ENCODE peak calls at places on chromosomes 2 and 18, in eight cellular contexts. B, Q, H, G, X, U, S and Y are unnamed samples.

GRCh38 chr2:3432067-3432466 is 52.6 kb downstream of the TRAPPC12 start:
- DNase-seq in B (no peak), Q (no peak), H (no peak), G (no peak), X (no peak), U (no peak), S (peak; percentile 83), Y (no peak)

GRCh38 chr2:161312996-161313395 is 4.8 kb downstream of the PSMD14 start:
- DNase-seq in B (no peak), Q (no peak), H (no peak), G (peak; percentile 58), X (no peak), U (no peak), S (no peak), Y (no peak)

GRCh38 chr2:5121677-5122076 is 570.5 kb upstream of the SOX11 start:
- DNase-seq in B (no peak), Q (peak; percentile 42), H (no peak), G (no peak), X (no peak), U (no peak), S (no peak), Y (no peak)

GRCh38 chr18:26071725-26072124 is 18.7 kb downstream of the SS18 start:
- DNase-seq in B (no peak), Q (no peak), H (no peak), G (no peak), X (no peak), U (no peak), S (no peak), Y (no peak)

GRCh38 chr2:170530284-170530745 is 184.8 kb upstream of the SP5 start:
- DNase-seq in B (peak; percentile 79), Q (no peak), H (peak; percentile 93), G (no peak), X (peak; percentile 77), U (no peak), S (peak; percentile 46), Y (peak; percentile 80)

GRCh38 chr2:121142452-121142851 is 142.6 kb downstream of the TFCP2L1 start:
- DNase-seq in B (no peak), Q (no peak), H (no peak), G (no peak), X (peak; percentile 32), U (no peak), S (no peak), Y (no peak)

GRCh38 chr2:234496442-234496834 is 443 bp downstream of the ARL4C start:
- DNase-seq in B (peak; percentile 44), Q (no peak), H (peak; percentile 55), G (no peak), X (peak; percentile 84), U (peak; percentile 28), S (peak; percentile 11), Y (no peak)

GRCh38 chr2:113225505-113226259 is 51.9 kb downstream of the PSD4 start:
- DNase-seq in B (no peak), Q (no peak), H (no peak), G (peak; percentile 49), X (peak; percentile 90), U (no peak), S (peak; percentile 68), Y (no peak)

GRCh38 chr2:134436706-134437105 is 182.8 kb downstream of the MGAT5 start:
- DNase-seq in B (no peak), Q (no peak), H (no peak), G (no peak), X (no peak), U (no peak), S (no peak), Y (no peak)

GRCh38 chr2:109353806-109354745 is 225.1 kb downstream of the SH3RF3 start:
- DNase-seq in B (no peak), Q (no peak), H (no peak), G (no peak), X (no peak), U (no peak), S (no peak), Y (no peak)

GRCh38 chr2:95013726-95014125 is 11.8 kb upstream of the MAL start:
- DNase-seq in B (no peak), Q (no peak), H (no peak), G (no peak), X (no peak), U (no peak), S (no peak), Y (no peak)

GRCh38 chr2:15674637-15675455 is 83.2 kb downstream of the DDX1 start:
- DNase-seq in B (no peak), Q (no peak), H (no peak), G (peak; percentile 12), X (no peak), U (no peak), S (no peak), Y (no peak)

GRCh38 chr18:22683196-22683676 is 249.9 kb upstream of the RBBP8 start:
- DNase-seq in B (peak; percentile 95), Q (no peak), H (peak; percentile 81), G (peak; percentile 68), X (peak; percentile 86), U (no peak), S (peak; percentile 9), Y (peak; percentile 47)

GRCh38 chr2:85410584-85411404 is 628 bp upstream of the CAPG start:
- DNase-seq in B (no peak), Q (no peak), H (no peak), G (peak; percentile 72), X (no peak), U (no peak), S (no peak), Y (no peak)

GRCh38 chr2:222268311-222268980 is 30.4 kb downstream of the PAX3 start:
- DNase-seq in B (no peak), Q (no peak), H (no peak), G (no peak), X (no peak), U (no peak), S (no peak), Y (no peak)

GRCh38 chr2:8819194-8819593 is 18.2 kb downstream of the KIDINS220 start:
- DNase-seq in B (no peak), Q (no peak), H (no peak), G (peak; percentile 69), X (no peak), U (no peak), S (no peak), Y (no peak)

GRCh38 chr2:29946465-29946864 is 25.1 kb upstream of the ALK start:
- DNase-seq in B (no peak), Q (no peak), H (no peak), G (no peak), X (no peak), U (no peak), S (no peak), Y (no peak)

GRCh38 chr2:104547251-104547650 is 306.7 kb upstream of the POU3F3 start:
- DNase-seq in B (no peak), Q (no peak), H (no peak), G (no peak), X (no peak), U (no peak), S (no peak), Y (no peak)

GRCh38 chr2:128485761-128486639 is 167.3 kb upstream of the HS6ST1 start:
- DNase-seq in B (no peak), Q (no peak), H (no peak), G (no peak), X (no peak), U (no peak), S (no peak), Y (no peak)

DNA sequence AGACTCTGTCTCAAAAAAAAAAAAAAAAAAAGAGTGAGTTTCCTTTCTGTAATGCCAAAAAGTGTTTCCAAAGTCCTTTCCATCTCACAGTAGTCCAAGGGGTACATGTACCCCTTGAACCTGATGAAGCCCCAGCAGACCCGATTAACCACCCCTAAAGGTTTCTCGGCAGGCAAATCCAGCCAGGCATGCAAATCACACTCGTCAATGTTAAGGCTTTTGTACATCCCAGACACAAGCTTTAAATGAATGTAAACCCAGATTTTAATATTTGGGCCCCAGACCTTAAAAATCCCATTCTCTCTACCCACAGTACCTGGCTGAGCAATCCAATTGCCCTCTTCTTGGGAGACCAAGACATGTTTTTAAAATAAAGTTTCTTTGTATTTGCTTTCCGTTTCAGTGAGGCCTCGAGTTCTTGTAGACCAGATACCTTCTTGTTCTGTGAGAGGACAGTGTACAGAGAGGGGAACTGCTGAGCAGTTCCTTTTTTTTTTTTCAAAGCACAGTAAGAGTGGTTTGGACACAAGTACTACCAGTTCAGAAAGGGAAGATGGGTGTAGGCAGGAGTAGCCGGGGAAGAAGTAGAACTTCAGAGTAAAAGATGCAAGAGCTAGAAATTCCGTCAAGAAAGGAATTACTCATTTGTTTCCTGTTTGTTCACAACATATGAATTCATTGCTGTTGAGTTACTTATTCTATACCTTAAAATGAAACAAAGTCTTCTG is at the start of gene NLRC4:
- DNase-seq in B (no peak), Q (peak; percentile 82), H (no peak), G (no peak), X (no peak), U (no peak), S (no peak), Y (no peak)
- H3K4me1 ChIP-seq in B (no peaks in the 10 kb centered on the region), Q (peaks cover 30% of the 10 kb centered on the region), H (no peaks in the 10 kb centered on the region), G (no peaks in the 10 kb centered on the region), X (no peaks in the 10 kb centered on the region), U (peaks cover 5% of the 10 kb centered on the region), S (no peaks in the 10 kb centered on the region), Y (peaks cover 13% of the 10 kb centered on the region)

GRCh38 chr2:37390777-37391176 is 46.3 kb downstream of the QPCT start:
- DNase-seq in B (no peak), Q (no peak), H (no peak), G (no peak), X (no peak), U (no peak), S (no peak), Y (no peak)
- H3K4me3 ChIP-seq in B (no peak overlapping the region), Q (no peak overlapping the region), H (no peak overlapping the region), G (peak overlapping the region; percentile 16), X (no peak overlapping the region), U (peak overlapping the region; percentile 58), S (no peak overlapping the region), Y (no peak overlapping the region)

GRCh38 chr18:46155652-46156051 is 51.5 kb downstream of the HAUS1 start:
- DNase-seq in B (no peak), Q (no peak), H (no peak), G (peak; percentile 95), X (no peak), U (no peak), S (no peak), Y (no peak)
- H3K27ac ChIP-seq in B (no peak overlapping the region), Q (no peak overlapping the region), H (no peak overlapping the region), G (peak overlapping the region; percentile 51), X (no peak overlapping the region), U (peak overlapping the region; percentile 67), S (no peak overlapping the region), Y (no peak overlapping the region)

GRCh38 chr2:122535960-122536517 is 780.6 kb downstream of the TSN start:
- DNase-seq in B (no peak), Q (no peak), H (no peak), G (no peak), X (no peak), U (no peak), S (no peak), Y (no peak)

GRCh38 chr2:122528061-122528460 is 772.6 kb downstream of the TSN start:
- DNase-seq in B (no peak), Q (no peak), H (no peak), G (peak; percentile 27), X (no peak), U (no peak), S (no peak), Y (no peak)

GRCh38 chr2:122531803-122532344 is 776.4 kb downstream of the TSN start:
- DNase-seq in B (no peak), Q (no peak), H (peak; percentile 50), G (no peak), X (no peak), U (no peak), S (peak; percentile 33), Y (no peak)

GRCh38 chr2:122528958-122529670 is 773.7 kb downstream of the TSN start:
- DNase-seq in B (no peak), Q (no peak), H (no peak), G (no peak), X (no peak), U (no peak), S (no peak), Y (no peak)

GRCh38 chr2:122530812-122531211 is 775.4 kb downstream of the TSN start:
- DNase-seq in B (no peak), Q (no peak), H (no peak), G (no peak), X (no peak), U (no peak), S (no peak), Y (no peak)
- H3K4me1 ChIP-seq in B (peaks cover 5% of the 10 kb centered on the region), Q (no peaks in the 10 kb centered on the region), H (no peaks in the 10 kb centered on the region), G (no peaks in the 10 kb centered on the region), X (no peaks in the 10 kb centered on the region), U (no peaks in the 10 kb centered on the region), S (no peaks in the 10 kb centered on the region), Y (no peaks in the 10 kb centered on the region)